ENCODE peak calls at places on chromosome 20, in eight cellular contexts. S, B, K, L, Q, F, H and R are unnamed samples.

GRCh38 chr20:25057234-25058050 is 497 bp downstream of the ACSS1 start:
- DNase-seq in S (peak; percentile 83), B (peak; percentile 82), K (peak; percentile 85), L (peak; percentile 25), Q (peak; percentile 51), F (peak; percentile 75), H (no peak), R (peak; percentile 84)

GRCh38 chr20:8860011-8860495 is 208.8 kb upstream of the PLCB4 start:
- DNase-seq in S (no peak), B (no peak), K (peak; percentile 42), L (no peak), Q (peak; percentile 37), F (no peak), H (no peak), R (no peak)

GRCh38 chr20:36307412-36308317 is 1.5 kb downstream of the DLGAP4 start:
- DNase-seq in S (no peak), B (no peak), K (no peak), L (no peak), Q (no peak), F (no peak), H (no peak), R (no peak)

GRCh38 chr20:5153612-5154542 is 27.1 kb downstream of the CDS2 start:
- DNase-seq in S (no peak), B (no peak), K (no peak), L (peak; percentile 33), Q (no peak), F (no peak), H (no peak), R (no peak)

GRCh38 chr20:43590036-43590391 is 723 bp upstream of the IFT52 start:
- DNase-seq in S (no peak), B (peak; percentile 22), K (peak; percentile 10), L (peak; percentile 28), Q (no peak), F (no peak), H (peak; percentile 9), R (no peak)

GRCh38 chr20:40010483-40010882 is 678.6 kb downstream of the MAFB start:
- DNase-seq in S (no peak), B (no peak), K (no peak), L (no peak), Q (no peak), F (no peak), H (no peak), R (no peak)

GRCh38 chr20:51966296-51966971 is 164.1 kb upstream of the SALL4 start:
- DNase-seq in S (no peak), B (peak; percentile 53), K (peak; percentile 71), L (peak; percentile 94), Q (peak; percentile 77), F (peak; percentile 62), H (peak; percentile 67), R (no peak)

GRCh38 chr20:14951105-14951504 is 613.7 kb upstream of the FLRT3 start:
- DNase-seq in S (no peak), B (no peak), K (no peak), L (no peak), Q (no peak), F (no peak), H (no peak), R (no peak)

GRCh38 chr20:40778894-40779496 is 90.0 kb upstream of the MAFB start:
- DNase-seq in S (no peak), B (no peak), K (no peak), L (no peak), Q (no peak), F (no peak), H (no peak), R (no peak)

GRCh38 chr20:1617055-1617454 is 2.8 kb downstream of the SIRPB1 start:
- DNase-seq in S (no peak), B (no peak), K (no peak), L (no peak), Q (peak; percentile 94), F (no peak), H (no peak), R (no peak)

GRCh38 chr20:49675368-49676151 is 38.1 kb downstream of the B4GALT5 start:
- DNase-seq in S (no peak), B (peak; percentile 90), K (peak; percentile 41), L (no peak), Q (no peak), F (no peak), H (no peak), R (no peak)

GRCh38 chr20:51339721-51340450 is 202.6 kb downstream of the NFATC2 start:
- DNase-seq in S (no peak), B (no peak), K (no peak), L (no peak), Q (peak; percentile 61), F (no peak), H (no peak), R (no peak)

GRCh38 chr20:53613748-53614147 is 20.1 kb upstream of the ZNF217 start:
- DNase-seq in S (no peak), B (no peak), K (no peak), L (no peak), Q (no peak), F (no peak), H (no peak), R (no peak)

GRCh38 chr20:15653396-15654207 is 919.6 kb downstream of the KIF16B start:
- DNase-seq in S (no peak), B (no peak), K (no peak), L (no peak), Q (no peak), F (no peak), H (no peak), R (no peak)

GRCh38 chr20:62918137-62918536 is 8.2 kb downstream of the DIDO1 start:
- DNase-seq in S (peak; percentile 67), B (no peak), K (no peak), L (no peak), Q (no peak), F (no peak), H (no peak), R (no peak)

GRCh38 chr20:62918830-62919229 is 7.5 kb downstream of the DIDO1 start:
- DNase-seq in S (peak; percentile 69), B (peak; percentile 26), K (no peak), L (no peak), Q (no peak), F (no peak), H (no peak), R (peak; percentile 56)

GRCh38 chr20:62922451-62922921 is 3.8 kb downstream of the DIDO1 start:
- DNase-seq in S (no peak), B (peak; percentile 41), K (no peak), L (no peak), Q (no peak), F (no peak), H (no peak), R (peak; percentile 52)

GRCh38 chr20:62921119-62921687 is 5.1 kb downstream of the DIDO1 start:
- DNase-seq in S (peak; percentile 67), B (peak; percentile 80), K (peak; percentile 82), L (peak; percentile 92), Q (peak; percentile 53), F (peak; percentile 38), H (no peak), R (peak; percentile 67)

GRCh38 chr20:62920039-62920645 is 6.2 kb downstream of the DIDO1 start:
- DNase-seq in S (no peak), B (no peak), K (no peak), L (no peak), Q (no peak), F (no peak), H (no peak), R (no peak)
- H3K4me1 ChIP-seq in S (peaks cover 96% of the 10 kb centered on the region), B (peaks cover 22% of the 10 kb centered on the region), K (peaks cover 79% of the 10 kb centered on the region), L (peaks cover 20% of the 10 kb centered on the region), Q (peaks cover 30% of the 10 kb centered on the region), F (peaks cover 32% of the 10 kb centered on the region), H (peaks cover 100% of the 10 kb centered on the region), R (peaks cover 99% of the 10 kb centered on the region)

GRCh38 chr20:41983159-41983558 is 365.0 kb upstream of the CHD6 start:
- DNase-seq in S (no peak), B (no peak), K (no peak), L (no peak), Q (no peak), F (no peak), H (no peak), R (no peak)

GRCh38 chr20:41978246-41978790 is 360.1 kb upstream of the CHD6 start:
- DNase-seq in S (no peak), B (no peak), K (no peak), L (no peak), Q (no peak), F (no peak), H (no peak), R (no peak)

GRCh38 chr20:41984031-41984430 is 365.9 kb upstream of the CHD6 start:
- DNase-seq in S (no peak), B (no peak), K (no peak), L (no peak), Q (no peak), F (no peak), H (no peak), R (no peak)

GRCh38 chr20:41978875-41979274 is 360.7 kb upstream of the CHD6 start:
- DNase-seq in S (no peak), B (no peak), K (no peak), L (no peak), Q (no peak), F (no peak), H (no peak), R (no peak)

GRCh38 chr20:41981746-41982145 is 363.6 kb upstream of the CHD6 start:
- DNase-seq in S (no peak), B (no peak), K (no peak), L (no peak), Q (no peak), F (no peak), H (no peak), R (no peak)
- H3K27ac ChIP-seq in S (no peak overlapping the region), B (no peak overlapping the region), K (no peak overlapping the region), L (no peak overlapping the region), Q (no peak overlapping the region), F (no peak overlapping the region), H (no peak overlapping the region), R (no peak overlapping the region)

GRCh38 chr20:60100780-60101179 is 142.6 kb downstream of the CDH26 start:
- DNase-seq in S (no peak), B (no peak), K (no peak), L (no peak), Q (no peak), F (no peak), H (no peak), R (no peak)
- H3K4me1 ChIP-seq in S (no peaks in the 10 kb centered on the region), B (no peaks in the 10 kb centered on the region), K (no peaks in the 10 kb centered on the region), L (no peaks in the 10 kb centered on the region), Q (no peaks in the 10 kb centered on the region), F (peaks cover 14% of the 10 kb centered on the region), H (peaks cover 19% of the 10 kb centered on the region), R (peaks cover 3% of the 10 kb centered on the region)

GRCh38 chr20:6705106-6705766 is 62.2 kb upstream of the BMP2 start:
- DNase-seq in S (no peak), B (no peak), K (no peak), L (peak; percentile 78), Q (no peak), F (peak; percentile 52), H (no peak), R (no peak)
- H3K27ac ChIP-seq in S (no peak overlapping the region), B (peak overlapping the region; percentile 81), K (no peak overlapping the region), L (no peak overlapping the region), Q (peak overlapping the region; percentile 78), F (peak overlapping the region; percentile 71), H (no peak overlapping the region), R (no peak overlapping the region)

DNA sequence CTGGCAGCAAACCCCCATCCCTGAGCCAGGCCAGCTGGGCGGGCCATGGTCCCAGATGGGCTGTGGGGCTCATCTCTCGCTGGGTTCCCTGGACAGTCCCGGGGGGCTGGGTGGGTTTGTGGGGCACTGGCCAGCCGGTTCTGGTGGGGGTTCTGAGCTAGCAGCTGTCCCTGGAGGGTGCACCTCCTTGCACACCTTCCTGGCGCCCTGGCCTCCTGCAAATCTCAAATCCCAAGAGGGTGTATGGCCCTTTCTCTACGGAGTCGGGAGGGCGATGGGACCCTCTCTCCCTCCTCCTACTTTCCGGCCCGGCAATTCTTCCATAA is 1.2 kb upstream of the LAMA5 start:
- DNase-seq in S (no peak), B (no peak), K (no peak), L (no peak), Q (no peak), F (no peak), H (no peak), R (no peak)
- H3K4me1 ChIP-seq in S (peaks cover 18% of the 10 kb centered on the region), B (no peaks in the 10 kb centered on the region), K (peaks cover 54% of the 10 kb centered on the region), L (peaks cover 8% of the 10 kb centered on the region), Q (peaks cover 42% of the 10 kb centered on the region), F (peaks cover 74% of the 10 kb centered on the region), H (peaks cover 81% of the 10 kb centered on the region), R (peaks cover 20% of the 10 kb centered on the region)